ENCODE peak calls at places on chromosomes 1 and 21, in nine cellular contexts. T is body of pancreas, O is IMR-90, J is upper lobe of left lung, V is lung, L is prostate gland, W is uterus, N is lower lobe of right lung, S is DND-41. K is an unnamed sample.
A peak's percentile ranks its signal among the peaks of the same experiment; 100 is the strongest.

GRCh38 chr1:58816747-58817221 is 32.9 kb upstream of the JUN start:
- DNase-seq in W (no peak), J (no peak), L (no peak), O (peak; percentile 8), V (no peak), T (no peak), S (no peak), N (no peak), K (no peak)

GRCh38 chr1:212186427-212187207 is 98.6 kb upstream of the PPP2R5A start:
- DNase-seq in W (no peak), N (no peak), J (no peak), O (no peak), T (peak; percentile 26), V (no peak), S (peak; percentile 50), L (no peak), K (no peak)

GRCh38 chr21:36698160-36699025 is 522 bp upstream of the SIM2 start:
- DNase-seq in S (no peak), J (peak; percentile 81), O (peak; percentile 15), N (no peak), L (no peak), T (no peak), V (no peak), W (no peak), K (no peak)

GRCh38 chr1:80892452-80892995 is 908.2 kb upstream of the ADGRL2 start:
- DNase-seq in L (no peak), S (no peak), T (no peak), O (peak; percentile 4), W (no peak), V (no peak), N (no peak), J (no peak), K (no peak)

GRCh38 chr1:237470712-237471310 is 419.9 kb downstream of the ZP4 start:
- DNase-seq in J (no peak), W (no peak), V (no peak), O (no peak), S (peak; percentile 18), N (no peak), L (no peak), T (peak; percentile 90), K (no peak)

GRCh38 chr1:207867136-207868081 is 43.5 kb downstream of the CD34 start:
- DNase-seq in N (peak; percentile 74), T (peak; percentile 62), S (peak; percentile 40), W (no peak), J (peak; percentile 76), O (no peak), V (peak; percentile 36), L (peak; percentile 67), K (peak; percentile 53)

GRCh38 chr1:79792212-79792575 is 785.7 kb upstream of the ADGRL4 start:
- DNase-seq in T (no peak), S (no peak), W (no peak), N (no peak), L (no peak), J (no peak), O (peak; percentile 85), V (no peak), K (no peak)

GRCh38 chr1:109158433-109158832 is 44.5 kb downstream of the ELAPOR1 start:
- DNase-seq in J (no peak), N (no peak), V (no peak), S (no peak), O (no peak), W (no peak), L (no peak), T (no peak), K (no peak)

GRCh38 chr1:198157847-198158765 is 1.3 kb downstream of the NEK7 start:
- DNase-seq in J (no peak), T (no peak), V (no peak), L (no peak), O (peak; percentile 57), W (no peak), N (no peak), S (peak; percentile 78), K (no peak)

GRCh38 chr21:41367598-41368360 is 6.0 kb downstream of the MX2 start:
- DNase-seq in J (no peak), L (no peak), W (no peak), T (no peak), V (no peak), N (no peak), O (no peak), S (no peak), K (no peak)

GRCh38 chr1:209756608-209757445 is 974 bp downstream of the TRAF3IP3 start:
- DNase-seq in W (no peak), O (no peak), N (peak; percentile 58), J (no peak), V (peak; percentile 46), L (no peak), T (no peak), S (peak; percentile 58), K (no peak)

GRCh38 chr1:18646776-18647410 is 16.2 kb downstream of the PAX7 start:
- DNase-seq in V (no peak), O (no peak), J (peak; percentile 83), S (no peak), T (no peak), N (no peak), W (no peak), L (no peak), K (no peak)

GRCh38 chr1:223803211-223803610 is 42.5 kb downstream of the TP53BP2 start:
- DNase-seq in V (no peak), W (no peak), S (no peak), T (no peak), N (no peak), L (no peak), O (no peak), J (no peak), K (peak; percentile 30)

GRCh38 chr1:78676347-78676982 is 26.8 kb downstream of the IFI44 start:
- DNase-seq in S (peak; percentile 56), J (no peak), T (peak; percentile 67), V (peak; percentile 40), W (peak; percentile 32), N (no peak), O (peak; percentile 78), L (peak; percentile 66), K (peak; percentile 57)

GRCh38 chr1:11525516-11525915 is 46.6 kb downstream of the DISP3 start:
- DNase-seq in N (no peak), V (no peak), L (no peak), S (no peak), J (no peak), O (no peak), T (no peak), W (no peak), K (no peak)
- H3K27ac ChIP-seq in N (no peak overlapping the region), V (no peak overlapping the region), L (no peak overlapping the region), S (no peak overlapping the region), J (no peak overlapping the region), O (no peak overlapping the region), T (no peak overlapping the region), W (no peak overlapping the region), K (no peak overlapping the region)

DNA sequence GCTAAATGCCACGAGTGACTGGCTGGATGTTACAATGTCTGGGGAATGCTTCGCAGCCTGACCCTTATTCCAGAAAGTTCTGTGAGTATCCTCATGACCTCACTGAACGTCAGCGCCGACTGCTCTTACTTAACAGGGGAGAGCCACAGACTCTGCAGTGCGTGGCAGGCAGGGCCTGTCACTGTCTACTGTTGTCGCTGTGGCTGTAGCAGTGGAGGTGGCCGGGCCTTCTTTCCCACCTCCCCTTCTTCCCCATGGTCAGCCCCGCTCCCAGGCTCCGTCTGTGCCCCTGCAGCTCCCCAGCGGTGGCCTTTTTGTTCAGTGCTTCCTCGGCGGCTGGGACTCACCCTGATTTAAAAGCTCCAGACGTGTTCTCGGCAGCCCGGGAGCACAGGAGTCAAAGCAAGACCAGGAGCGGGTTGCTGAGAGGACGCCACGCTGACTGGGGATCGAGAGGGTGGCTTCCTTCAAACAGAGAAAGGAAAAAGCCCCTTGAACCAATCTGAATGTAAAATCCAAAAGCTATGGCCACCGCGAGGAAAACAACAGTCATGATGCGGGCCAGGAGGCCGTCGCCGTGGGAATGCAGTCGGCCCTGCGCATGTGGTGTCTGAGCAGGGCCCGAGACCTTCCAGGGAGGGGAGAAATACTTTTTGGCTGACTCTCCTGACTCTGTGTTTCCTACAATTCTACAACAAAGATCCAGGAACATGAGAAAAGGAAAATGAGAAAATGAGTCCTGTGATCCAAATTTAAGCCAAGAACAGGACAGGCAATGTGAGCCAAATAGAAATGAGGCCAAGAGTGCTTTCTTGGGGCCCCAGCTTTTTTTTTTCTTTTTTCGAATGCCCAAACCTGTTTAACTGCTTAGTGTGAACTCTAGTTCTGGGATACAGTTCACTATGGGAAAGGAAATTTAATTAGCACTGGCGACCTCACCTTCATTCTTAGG is 52.5 kb upstream of the TARBP1 start:
- DNase-seq in T (peak; percentile 86), L (peak; percentile 69), N (no peak), V (no peak), S (no peak), O (peak; percentile 87), W (peak; percentile 78), J (peak; percentile 78), K (peak; percentile 52)
- H3K4me3 ChIP-seq in T (no peak overlapping the region), L (no peak overlapping the region), N (peak overlapping the region; percentile 14), V (no peak overlapping the region), S (no peak overlapping the region), O (no peak overlapping the region), W (peak overlapping the region; percentile 21), J (no peak overlapping the region), K (no peak overlapping the region)

GRCh38 chr1:174447866-174448530 is at the start of gene GPR52:
- DNase-seq in S (no peak), V (no peak), T (no peak), J (no peak), O (no peak), N (no peak), W (no peak), L (no peak), K (no peak)

GRCh38 chr1:174448964-174449363 is 1.2 kb downstream of the GPR52 start:
- DNase-seq in O (peak; percentile 40), J (no peak), S (no peak), T (no peak), L (no peak), N (no peak), W (no peak), V (no peak), K (no peak)

GRCh38 chr1:174445817-174446216 is 1.9 kb upstream of the GPR52 start:
- DNase-seq in O (no peak), W (no peak), S (no peak), V (no peak), J (no peak), T (no peak), N (no peak), L (no peak), K (no peak)

GRCh38 chr1:174448531-174448883 is 743 bp downstream of the GPR52 start:
- DNase-seq in N (no peak), V (no peak), W (no peak), J (no peak), O (no peak), L (no peak), T (no peak), S (no peak), K (no peak)

DNA sequence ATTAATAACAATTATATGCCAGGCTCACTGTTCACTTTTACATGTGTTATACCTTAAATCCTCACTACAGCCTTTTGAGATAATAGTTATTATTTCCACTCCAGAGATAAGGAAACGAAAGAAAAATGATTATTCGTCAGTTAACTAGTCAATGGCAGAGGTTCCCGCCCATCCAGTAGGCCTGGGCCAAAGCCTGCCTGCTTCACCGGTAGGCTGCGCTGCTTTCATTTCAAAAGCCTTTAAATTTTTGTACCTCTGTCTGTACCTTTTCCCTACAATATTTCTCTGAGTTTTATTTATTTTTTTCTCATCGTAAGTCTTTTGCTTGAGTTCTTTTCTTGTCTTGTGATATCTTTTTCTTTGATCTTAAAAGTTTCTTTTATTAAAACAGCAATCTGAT is 3.6 kb downstream of the GPR52 start:
- DNase-seq in V (no peak), T (no peak), S (no peak), L (no peak), O (no peak), J (no peak), N (no peak), W (no peak), K (no peak)
- TF ChIP-seq CTCF in V (no peak), T (no peak), S (no peak), L (no peak), O (no peak), J (no peak), N (no peak), W (no peak), K (no peak)

GRCh38 chr1:201290551-201290950 is 7.2 kb downstream of the PKP1 start:
- DNase-seq in L (no peak), J (no peak), T (no peak), O (no peak), W (no peak), N (no peak), S (no peak), V (no peak), K (no peak)
- H3K27ac ChIP-seq in L (no peak overlapping the region), J (no peak overlapping the region), T (no peak overlapping the region), O (no peak overlapping the region), W (no peak overlapping the region), N (no peak overlapping the region), S (no peak overlapping the region), V (no peak overlapping the region), K (no peak overlapping the region)

K was measured in thyroid gland.